ENCODE peak calls at places on chromosomes 5 and 9, in eight cellular contexts. E is stimulated activated CD8-positive, alpha-beta memory T cell treated with anti-CD3 and anti-CD28 coated beads, Interleukin-4, amount 100 ng/mL, for 24 hours; L is frontal cortex; S is stimulated activated CD4-positive, alpha-beta T cell treated with anti-CD3 and anti-CD28 coated beads, Interleukin-15, amount 100 ng/mL, for 1 hour; Q is iris pigment epithelial cell; F is T-helper 9 cell; M is AG08396; C is RPMI8226. A is an unnamed sample.
A peak's percentile ranks its signal among the peaks of the same experiment; 100 is the strongest.

GRCh38 chr5:116378007-116378831 is 196.4 kb downstream of the SEMA6A start:
- DNase-seq in E (no peak), L (no peak), S (no peak), Q (no peak), F (no peak), M (no peak), C (no peak), A (no peak)

GRCh38 chr5:74056102-74056788 is 430.2 kb downstream of the ARHGEF28 start:
- DNase-seq in E (no peak), L (no peak), S (no peak), Q (no peak), F (no peak), M (no peak), C (no peak), A (no peak)

GRCh38 chr9:14415947-14416346 is 102.0 kb upstream of the NFIB start:
- DNase-seq in E (no peak), L (no peak), S (no peak), Q (peak; percentile 81), F (no peak), M (peak; percentile 20), C (no peak), A (no peak)

GRCh38 chr5:57538341-57538955 is 55.8 kb upstream of the ACTBL2 start:
- DNase-seq in E (no peak), L (no peak), S (no peak), Q (peak; percentile 66), F (no peak), M (peak; percentile 9), C (no peak), A (no peak)

GRCh38 chr5:109191153-109191558 is 218.6 kb downstream of the PJA2 start:
- DNase-seq in E (no peak), L (no peak), S (no peak), Q (peak; percentile 77), F (no peak), M (peak; percentile 7), C (no peak), A (no peak)

GRCh38 chr9:125690679-125691078 is 16.3 kb downstream of the MAPKAP1 start:
- DNase-seq in E (no peak), L (no peak), S (no peak), Q (no peak), F (no peak), M (no peak), C (no peak), A (no peak)

GRCh38 chr9:109251080-109251775 is 69.6 kb downstream of the EPB41L4B start:
- DNase-seq in E (no peak), L (no peak), S (no peak), Q (peak; percentile 68), F (no peak), M (no peak), C (no peak), A (peak; percentile 58)

GRCh38 chr5:178279026-178279722 is 46.6 kb upstream of the PHYKPL start:
- DNase-seq in E (no peak), L (no peak), S (no peak), Q (no peak), F (no peak), M (no peak), C (no peak), A (peak; percentile 21)

GRCh38 chr5:139486201-139486600 is 3.6 kb upstream of the STING1 start:
- DNase-seq in E (no peak), L (no peak), S (no peak), Q (no peak), F (no peak), M (no peak), C (no peak), A (no peak)

GRCh38 chr9:70133253-70134208 is 89.9 kb downstream of the MAMDC2 start:
- DNase-seq in E (no peak), L (no peak), S (no peak), Q (no peak), F (no peak), M (no peak), C (no peak), A (no peak)

GRCh38 chr5:1096792-1097191 is 15.1 kb downstream of the SLC12A7 start:
- DNase-seq in E (no peak), L (no peak), S (no peak), Q (no peak), F (no peak), M (no peak), C (no peak), A (no peak)

GRCh38 chr9:107949058-107949457 is 459.5 kb upstream of the KLF4 start:
- DNase-seq in E (no peak), L (no peak), S (no peak), Q (no peak), F (no peak), M (no peak), C (no peak), A (no peak)

GRCh38 chr5:1057841-1058548 is 49.4 kb downstream of the NKD2 start:
- DNase-seq in E (no peak), L (no peak), S (no peak), Q (no peak), F (no peak), M (no peak), C (no peak), A (no peak)

A was measured in aorta.